ENCODE peak calls at places on chromosomes 7 and 10, in nine cellular contexts. E is NCI-H345, N is NCI-H748 treated with DMSO at 0.1 percent for 48 hours, K is tibial artery, J is cardiac fibroblast, Y is IMR-90, W is cardiac muscle cell, I is epithelial cell of prostate, P is RPMI7951. M is an unnamed sample.

GRCh38 chr10:15152556-15152955 is 15.9 kb downstream of the NMT2 start:
- DNase-seq in P (no peak), I (no peak), E (no peak), J (no peak), N (no peak), K (no peak), Y (no peak), W (no peak), M (no peak)

GRCh38 chr10:44316187-44316921 is 68.5 kb downstream of the CXCL12 start:
- DNase-seq in K (no peak), J (no peak), W (no peak), N (no peak), P (peak; percentile 41), E (no peak), Y (no peak), I (no peak), M (no peak)

GRCh38 chr10:99548041-99548530 is 15.3 kb downstream of the NKX2-3 start:
- DNase-seq in J (no peak), E (peak; percentile 3), N (no peak), W (no peak), Y (peak; percentile 8), P (peak; percentile 74), I (no peak), K (no peak), M (no peak)

GRCh38 chr10:77609781-77610272 is 27.8 kb downstream of the KCNMA1 start:
- DNase-seq in J (peak; percentile 76), Y (peak; percentile 80), E (no peak), I (no peak), W (no peak), P (peak; percentile 58), N (no peak), K (no peak), M (no peak)

GRCh38 chr7:17948503-17949238 is 8.4 kb upstream of the SNX13 start:
- DNase-seq in W (no peak), Y (peak; percentile 7), J (peak; percentile 7), I (no peak), K (no peak), N (no peak), E (no peak), P (no peak), M (peak; percentile 4)

GRCh38 chr10:32413513-32413912 is 32.4 kb upstream of the CCDC7 start:
- DNase-seq in N (no peak), J (peak; percentile 57), Y (peak; percentile 96), W (no peak), I (peak; percentile 96), E (no peak), P (peak; percentile 75), K (no peak), M (peak; percentile 98)

GRCh38 chr10:50807851-50808776 is 68.4 kb downstream of the ASAH2B start:
- DNase-seq in W (no peak), I (no peak), Y (peak; percentile 16), N (no peak), K (no peak), P (no peak), J (peak; percentile 19), E (no peak), M (no peak)

GRCh38 chr7:48389977-48390376 is 218.7 kb downstream of the ABCA13 start:
- DNase-seq in N (no peak), K (no peak), I (peak; percentile 69), W (no peak), J (peak; percentile 1), P (peak; percentile 66), E (no peak), Y (peak; percentile 27), M (peak; percentile 70)

GRCh38 chr10:101063162-101063525 is 1.4 kb downstream of the KAZALD1 start:
- DNase-seq in Y (no peak), I (no peak), J (no peak), E (no peak), P (no peak), W (no peak), N (no peak), K (peak; percentile 81), M (no peak)

GRCh38 chr7:145036592-145037386 is 200.9 kb upstream of the TPK1 start:
- DNase-seq in J (peak; percentile 61), I (peak; percentile 3), W (peak; percentile 69), N (peak; percentile 49), P (peak; percentile 19), K (no peak), Y (peak; percentile 2), E (peak; percentile 75), M (peak; percentile 27)

GRCh38 chr10:99394256-99394655 is 36.2 kb downstream of the GOT1 start:
- DNase-seq in N (no peak), E (no peak), K (no peak), W (no peak), I (no peak), Y (no peak), P (no peak), J (no peak), M (peak; percentile 87)

GRCh38 chr10:78657622-78658165 is 411.1 kb upstream of the ZMIZ1 start:
- DNase-seq in Y (peak; percentile 43), J (peak; percentile 71), I (no peak), N (peak; percentile 65), K (peak; percentile 88), W (peak; percentile 79), E (peak; percentile 25), P (peak; percentile 45), M (no peak)

GRCh38 chr10:95618101-95618500 is 38.4 kb downstream of the ALDH18A1 start:
- DNase-seq in N (no peak), P (no peak), I (no peak), J (no peak), E (no peak), W (no peak), Y (no peak), K (no peak), M (no peak)

GRCh38 chr7:41272664-41273063 is 430.2 kb downstream of the INHBA start:
- DNase-seq in K (no peak), J (no peak), Y (no peak), P (no peak), N (no peak), I (no peak), W (no peak), E (no peak), M (no peak)

GRCh38 chr10:73467210-73467609 is 28.6 kb downstream of the PPP3CB start:
- DNase-seq in N (no peak), K (no peak), E (no peak), Y (no peak), W (peak; percentile 18), I (no peak), J (no peak), P (no peak), M (no peak)

GRCh38 chr10:29773675-29774091 is 138.9 kb upstream of the SVIL start:
- DNase-seq in J (no peak), E (no peak), W (no peak), Y (no peak), N (no peak), I (no peak), P (peak; percentile 53), K (no peak), M (no peak)

GRCh38 chr7:69047166-69047760 is 551.0 kb upstream of the AUTS2 start:
- DNase-seq in W (no peak), K (no peak), E (no peak), N (no peak), P (no peak), I (no peak), J (no peak), Y (no peak), M (no peak)

GRCh38 chr10:110487411-110488123 is 10.1 kb upstream of the DUSP5 start:
- DNase-seq in J (no peak), K (no peak), N (no peak), W (no peak), I (no peak), Y (peak; percentile 55), E (no peak), P (peak; percentile 11), M (peak; percentile 68)

GRCh38 chr7:93622036-93622714 is 47.7 kb upstream of the CALCR start:
- DNase-seq in K (no peak), I (no peak), W (peak; percentile 49), N (peak; percentile 28), Y (peak; percentile 8), J (peak; percentile 30), E (peak; percentile 7), P (peak; percentile 50), M (peak; percentile 24)

GRCh38 chr7:90256778-90257177 is 11.8 kb downstream of the CFAP69 start:
- DNase-seq in I (no peak), J (no peak), K (no peak), E (no peak), Y (no peak), W (no peak), N (no peak), P (no peak), M (no peak)

GRCh38 chr10:103829838-103830465 is 25.4 kb downstream of the SH3PXD2A start:
- DNase-seq in N (no peak), J (peak; percentile 70), I (no peak), K (no peak), E (no peak), Y (no peak), P (no peak), W (no peak), M (no peak)

GRCh38 chr7:41520445-41520844 is 182.4 kb downstream of the INHBA start:
- DNase-seq in Y (no peak), K (no peak), P (no peak), E (no peak), I (no peak), J (no peak), W (no peak), N (no peak), M (no peak)

GRCh38 chr10:61447127-61447526 is 6.1 kb downstream of the TMEM26 start:
- DNase-seq in I (no peak), N (no peak), Y (peak; percentile 36), K (no peak), J (no peak), P (no peak), W (no peak), E (no peak), M (no peak)

GRCh38 chr10:119242191-119242590 is 34.8 kb downstream of the GRK5 start:
- DNase-seq in P (no peak), I (no peak), Y (no peak), J (no peak), W (no peak), K (no peak), N (no peak), E (no peak), M (no peak)

GRCh38 chr7:80770675-80771081 is 132.2 kb downstream of the CD36 start:
- DNase-seq in J (no peak), I (no peak), N (no peak), E (no peak), P (no peak), Y (no peak), W (no peak), K (no peak), M (no peak)

GRCh38 chr7:81736088-81736487 is 33.8 kb downstream of the HGF start:
- DNase-seq in N (no peak), E (no peak), K (no peak), J (no peak), W (no peak), I (no peak), Y (no peak), P (no peak), M (peak; percentile 15)

GRCh38 chr7:113698556-113699220 is 220.1 kb downstream of the PPP1R3A start:
- DNase-seq in N (peak; percentile 60), K (no peak), Y (peak; percentile 39), I (no peak), E (peak; percentile 19), P (peak; percentile 29), J (peak; percentile 43), W (peak; percentile 45), M (peak; percentile 15)

GRCh38 chr7:99645590-99645989 is 28.8 kb downstream of the ZSCAN25 start:
- DNase-seq in N (no peak), J (no peak), E (no peak), P (no peak), Y (no peak), I (no peak), W (no peak), K (no peak), M (no peak)

GRCh38 chr7:134327896-134328295 is 11.2 kb upstream of the SLC35B4 start:
- DNase-seq in Y (peak; percentile 56), N (peak; percentile 59), I (no peak), P (peak; percentile 63), W (peak; percentile 60), J (peak; percentile 58), E (peak; percentile 14), K (no peak), M (no peak)

GRCh38 chr10:111076682-111077661 is at the start of gene ADRA2A:
- DNase-seq in I (no peak), E (peak; percentile 67), W (peak; percentile 75), P (peak; percentile 20), K (no peak), N (peak; percentile 42), J (peak; percentile 45), Y (peak; percentile 15), M (peak; percentile 29)